ENCODE peak calls at places on chromosomes 11 and 22, in six cellular contexts. J, I, O, M, D and W are unnamed samples.

GRCh38 chr11:38169286-38169685 is 1571.2 kb upstream of the RAG2 start:
- DNase-seq in M (no peak), O (peak; percentile 2), J (no peak), I (peak; percentile 85), D (peak; percentile 55), W (no peak)

GRCh38 chr11:73652046-73652730 is 5.8 kb downstream of the PLEKHB1 start:
- DNase-seq in O (no peak), D (no peak), M (peak; percentile 92), J (no peak), I (peak; percentile 13), W (peak; percentile 29)

GRCh38 chr22:24416095-24416494 is 11.3 kb upstream of the ADORA2A start:
- DNase-seq in J (no peak), I (no peak), D (no peak), M (no peak), O (no peak), W (no peak)

GRCh38 chr11:13963169-13963948 is 836 bp downstream of the SPON1 start:
- DNase-seq in O (peak; percentile 17), J (peak; percentile 49), I (no peak), M (peak; percentile 66), D (peak; percentile 18), W (peak; percentile 64)

GRCh38 chr11:3710485-3711259 is 39.5 kb upstream of the CHRNA10 start:
- DNase-seq in M (no peak), J (no peak), O (peak; percentile 24), D (peak; percentile 37), I (no peak), W (no peak)

GRCh38 chr11:44032304-44033085 is 15.3 kb upstream of the ACCSL start:
- DNase-seq in O (peak; percentile 72), I (no peak), M (no peak), D (peak; percentile 54), J (no peak), W (no peak)

GRCh38 chr11:22163394-22163797 is 29.5 kb upstream of the ANO5 start:
- DNase-seq in D (no peak), J (no peak), M (no peak), O (no peak), I (no peak), W (no peak)

GRCh38 chr11:131688056-131688693 is 317.8 kb downstream of the NTM start:
- DNase-seq in O (peak; percentile 41), J (peak; percentile 81), M (peak; percentile 84), D (peak; percentile 53), I (peak; percentile 63), W (peak; percentile 19)

GRCh38 chr11:131932584-131933360 is 562.4 kb downstream of the NTM start:
- DNase-seq in I (no peak), M (no peak), J (no peak), O (no peak), D (no peak), W (no peak)

GRCh38 chr11:69027704-69028372 is 14.8 kb upstream of the MRGPRF start:
- DNase-seq in J (no peak), D (peak; percentile 73), O (peak; percentile 31), M (no peak), I (no peak), W (no peak)

GRCh38 chr11:93740802-93741093 is 547 bp downstream of the TAF1D start:
- DNase-seq in O (peak; percentile 49), J (no peak), M (peak; percentile 72), I (peak; percentile 63), D (peak; percentile 78), W (peak; percentile 66)

GRCh38 chr22:27447316-27447715 is 354.2 kb downstream of the MN1 start:
- DNase-seq in D (no peak), O (no peak), M (no peak), I (no peak), J (no peak), W (no peak)

DNA sequence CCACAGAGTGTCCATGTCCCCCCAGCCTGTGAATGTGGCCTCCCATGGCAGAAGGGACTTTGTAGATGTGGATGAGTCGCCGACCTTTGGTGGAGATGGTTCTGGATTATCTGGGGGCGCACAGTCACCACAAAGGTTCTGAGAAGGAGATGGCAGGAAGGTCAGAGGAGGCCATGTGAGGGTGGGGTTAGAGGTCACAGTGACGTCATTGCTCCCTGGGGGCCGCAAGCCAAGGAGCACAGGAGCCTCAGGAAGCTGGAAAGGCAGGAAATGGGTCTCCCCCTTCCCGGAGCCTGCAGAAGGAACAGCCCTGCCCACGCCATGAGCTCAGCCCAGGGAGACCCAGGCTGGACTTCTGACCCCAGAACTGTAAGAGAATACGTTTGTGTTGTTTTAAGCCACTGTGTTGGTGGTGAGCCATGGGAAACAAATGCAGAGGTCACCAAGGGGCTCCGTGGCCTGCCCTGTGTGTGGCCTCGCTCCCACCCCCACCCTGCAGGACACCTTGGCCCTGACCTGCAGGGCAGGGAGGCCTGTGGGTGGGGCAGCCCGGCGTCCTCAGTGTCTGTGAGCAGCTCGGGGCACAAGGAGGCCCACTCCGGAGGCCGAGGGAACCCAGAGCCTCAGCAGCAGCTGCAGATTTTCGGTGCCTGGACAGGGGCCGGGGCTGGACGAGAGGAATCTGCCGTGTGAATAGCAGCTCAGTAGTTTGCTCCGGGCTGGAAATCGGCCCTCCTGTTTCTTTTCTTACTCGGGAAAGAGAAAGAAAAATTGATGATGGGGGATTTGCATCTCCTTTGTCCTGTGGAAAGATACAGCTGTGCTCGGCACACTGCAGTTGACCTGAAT is 32.1 kb downstream of the GRAMD4 start:
- DNase-seq in J (no peak), I (no peak), O (peak; percentile 28), D (peak; percentile 15), M (no peak), W (no peak)
- H3K27ac ChIP-seq in J (no peak overlapping the region), I (no peak overlapping the region), O (no peak overlapping the region), D (no peak overlapping the region), M (no peak overlapping the region), W (peak overlapping the region; percentile 49)

GRCh38 chr11:87451400-87451799 is 413.7 kb downstream of the TMEM135 start:
- DNase-seq in M (peak; percentile 28), D (peak; percentile 21), O (peak; percentile 33), I (peak; percentile 42), J (no peak), W (no peak)
- H3K9ac ChIP-seq in M (no peak overlapping the region), D (no peak overlapping the region), O (no peak overlapping the region), I (no peak overlapping the region), J (no peak overlapping the region), W (no peak overlapping the region)

GRCh38 chr22:32828150-32828549 is 26.6 kb downstream of the TIMP3 start:
- DNase-seq in J (no peak), D (peak; percentile 58), O (no peak), M (no peak), I (no peak), W (no peak)
- H3K27ac ChIP-seq in J (no peak overlapping the region), D (no peak overlapping the region), O (no peak overlapping the region), M (no peak overlapping the region), I (no peak overlapping the region), W (no peak overlapping the region)

GRCh38 chr11:67452141-67452952 is at the start of gene GPR152:
- DNase-seq in I (no peak), D (no peak), O (no peak), M (no peak), J (no peak), W (no peak)

GRCh38 chr11:67449116-67449844 is 3.2 kb downstream of the GPR152 start:
- DNase-seq in I (no peak), M (no peak), D (no peak), O (no peak), J (no peak), W (no peak)

GRCh38 chr11:67453816-67454732 is 1.1 kb upstream of the CABP4 start:
- DNase-seq in O (no peak), J (no peak), I (no peak), D (no peak), M (no peak), W (no peak)

GRCh38 chr11:67450796-67451657 is 1.5 kb downstream of the GPR152 start:
- DNase-seq in M (peak; percentile 35), O (no peak), J (no peak), D (no peak), I (no peak), W (no peak)

GRCh38 chr11:67451658-67451976 is 912 bp downstream of the GPR152 start:
- DNase-seq in O (no peak), D (no peak), M (no peak), I (no peak), J (no peak), W (no peak)
- H3K9ac ChIP-seq in O (no peak overlapping the region), D (no peak overlapping the region), M (no peak overlapping the region), I (no peak overlapping the region), J (no peak overlapping the region), W (no peak overlapping the region)

DNA sequence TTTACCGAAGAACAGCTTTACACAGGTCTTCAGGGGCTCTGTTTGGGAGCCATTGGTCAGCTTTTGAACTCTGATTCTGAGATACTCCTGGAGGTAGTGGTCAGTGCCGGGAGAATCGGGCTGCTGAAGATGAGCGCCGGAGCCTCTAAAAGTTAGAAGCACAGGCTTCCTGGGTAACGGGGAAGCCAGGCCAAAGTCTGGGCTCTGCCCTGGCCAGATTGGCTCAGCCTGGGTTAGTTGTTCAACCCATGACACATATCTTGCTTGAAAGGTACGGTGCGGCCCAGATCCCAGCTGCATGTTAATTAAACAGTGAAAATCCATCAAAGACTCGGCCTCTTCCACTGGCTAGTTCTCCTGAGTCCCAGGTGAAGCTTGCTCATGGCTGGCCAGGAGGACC is 18.0 kb downstream of the PARVA start:
- DNase-seq in D (no peak), O (no peak), I (no peak), J (no peak), M (no peak), W (no peak)
- H3K27ac ChIP-seq in D (no peak overlapping the region), O (no peak overlapping the region), I (no peak overlapping the region), J (no peak overlapping the region), M (no peak overlapping the region), W (no peak overlapping the region)

GRCh38 chr11:126416542-126417090 is 61.1 kb downstream of the ST3GAL4 start:
- DNase-seq in D (peak; percentile 81), O (peak; percentile 68), J (peak; percentile 89), I (no peak), M (peak; percentile 95), W (peak; percentile 94)
- H3K9ac ChIP-seq in D (peak overlapping the region; percentile 77), O (peak overlapping the region; percentile 64), J (no peak overlapping the region), I (no peak overlapping the region), M (no peak overlapping the region), W (peak overlapping the region; percentile 20)

GRCh38 chr11:95605271-95605940 is 184.2 kb downstream of the FAM76B start:
- DNase-seq in I (peak; percentile 12), O (no peak), D (no peak), J (no peak), M (no peak), W (no peak)
- H3K27ac ChIP-seq in I (no peak overlapping the region), O (no peak overlapping the region), D (no peak overlapping the region), J (no peak overlapping the region), M (no peak overlapping the region), W (no peak overlapping the region)

GRCh38 chr11:102346456-102346747 is 612 bp upstream of the BIRC2 start:
- DNase-seq in J (no peak), O (peak; percentile 79), I (no peak), M (no peak), D (no peak), W (no peak)

GRCh38 chr11:102343789-102344188 is 3.2 kb upstream of the BIRC2 start:
- DNase-seq in D (peak; percentile 16), I (peak; percentile 41), J (no peak), M (no peak), O (peak; percentile 54), W (no peak)

GRCh38 chr11:102346748-102347525 is at the start of gene BIRC2:
- DNase-seq in M (peak; percentile 98), J (peak; percentile 92), I (peak; percentile 99), O (peak; percentile 89), D (peak; percentile 93), W (peak; percentile 96)

GRCh38 chr11:102347526-102348331 is 715 bp downstream of the BIRC2 start:
- DNase-seq in D (peak; percentile 65), I (peak; percentile 60), J (no peak), O (peak; percentile 29), M (peak; percentile 27), W (peak; percentile 76)

GRCh38 chr11:102345923-102346322 is 1.1 kb upstream of the BIRC2 start:
- DNase-seq in J (no peak), M (no peak), D (peak; percentile 91), O (peak; percentile 83), I (peak; percentile 85), W (no peak)
- H3K9ac ChIP-seq in J (no peak overlapping the region), M (no peak overlapping the region), D (peak overlapping the region; percentile 96), O (no peak overlapping the region), I (peak overlapping the region; percentile 91), W (no peak overlapping the region)